ENCODE peak calls at places on chromosomes 1 and 21, in seven cellular contexts. L is midbrain; E is gastrocnemius medialis; Q is stimulated activated CD4-positive, alpha-beta T cell treated with anti-CD3 and anti-CD28 coated beads, Interleukin-1b, Interleukin-23, amount 100 ng/mL, for 1 hour; O is Kasumi-1; P is SHP77; V is COR-L47. Y is an unnamed sample.

GRCh38 chr1:53637726-53638640 is 101.0 kb downstream of the GLIS1 start:
- DNase-seq in L (no peak), E (no peak), Q (no peak), O (no peak), P (no peak), V (no peak), Y (no peak)

GRCh38 chr1:63524166-63524565 is 841 bp downstream of the EFCAB7 start:
- DNase-seq in L (no peak), E (no peak), Q (no peak), O (no peak), P (no peak), V (no peak), Y (no peak)

GRCh38 chr21:39348040-39348354 is 891 bp downstream of the HMGN1 start:
- DNase-seq in L (no peak), E (no peak), Q (no peak), O (no peak), P (no peak), V (no peak), Y (no peak)

GRCh38 chr1:156961709-156962108 is 41.3 kb downstream of the LRRC71 start:
- DNase-seq in L (no peak), E (no peak), Q (no peak), O (peak; percentile 5), P (no peak), V (peak; percentile 19), Y (no peak)

GRCh38 chr1:223652436-223652901 is 13.0 kb downstream of the CAPN8 start:
- DNase-seq in L (peak; percentile 36), E (no peak), Q (no peak), O (no peak), P (peak; percentile 55), V (no peak), Y (no peak)

GRCh38 chr21:35940074-35940927 is 120.0 kb downstream of the SETD4 start:
- DNase-seq in L (peak; percentile 79), E (peak; percentile 12), Q (no peak), O (peak; percentile 90), P (peak; percentile 75), V (peak; percentile 70), Y (no peak)

GRCh38 chr1:161988413-161988812 is 35.3 kb downstream of the OLFML2B start:
- DNase-seq in L (no peak), E (no peak), Q (no peak), O (no peak), P (no peak), V (no peak), Y (no peak)

GRCh38 chr1:82319526-82319925 is 518.8 kb downstream of the ADGRL2 start:
- DNase-seq in L (no peak), E (no peak), Q (no peak), O (no peak), P (no peak), V (no peak), Y (no peak)

GRCh38 chr1:113761937-113762336 is 2.7 kb upstream of the PHTF1 start:
- DNase-seq in L (no peak), E (no peak), Q (no peak), O (no peak), P (no peak), V (no peak), Y (no peak)

GRCh38 chr1:3052501-3052900 is 16.5 kb upstream of the PRDM16 start:
- DNase-seq in L (no peak), E (no peak), Q (no peak), O (no peak), P (no peak), V (no peak), Y (no peak)

Y was measured in GOT3.